ENCODE peak calls at places on chromosome 12, in four cellular contexts. J is Karpas-422, D is kidney glomerular epithelial cell, I is midbrain. R is an unnamed sample.

GRCh38 chr12:32083489-32083888 is 23.2 kb upstream of the BICD1 start:
- DNase-seq in J (no peak), D (peak; percentile 26), I (no peak), R (no peak)

GRCh38 chr12:44369967-44370366 is 506.1 kb downstream of the NELL2 start:
- DNase-seq in D (no peak), J (no peak), I (no peak), R (no peak)

GRCh38 chr12:60180298-60180697 is 584.5 kb downstream of the SLC16A7 start:
- DNase-seq in J (no peak), D (no peak), I (no peak), R (no peak)

GRCh38 chr12:129531004-129531403 is 372.8 kb downstream of the TMEM132D start:
- DNase-seq in I (no peak), J (no peak), D (peak; percentile 52), R (peak; percentile 48)

GRCh38 chr12:46523863-46524770 is 151.5 kb upstream of the SLC38A2 start:
- DNase-seq in D (peak; percentile 70), J (no peak), I (no peak), R (peak; percentile 75)

GRCh38 chr12:102298022-102298421 is 100.4 kb upstream of the PMCH start:
- DNase-seq in I (no peak), J (no peak), D (no peak), R (no peak)

GRCh38 chr12:41339784-41340183 is 151.7 kb downstream of the PDZRN4 start:
- DNase-seq in J (no peak), D (no peak), I (no peak), R (no peak)

GRCh38 chr12:63294327-63294632 is 143.3 kb upstream of the AVPR1A start:
- DNase-seq in I (no peak), D (peak; percentile 98), J (no peak), R (peak; percentile 81)

GRCh38 chr12:91007531-91008290 is 2.9 kb upstream of the EPYC start:
- DNase-seq in D (no peak), J (no peak), I (no peak), R (no peak)

GRCh38 chr12:48126953-48127630 is 7.9 kb downstream of the PFKM start:
- DNase-seq in D (no peak), J (no peak), I (no peak), R (no peak)

GRCh38 chr12:53197011-53197640 is 9.9 kb downstream of the ITGB7 start:
- DNase-seq in D (no peak), I (no peak), J (no peak), R (no peak)

GRCh38 chr12:43872396-43872795 is 36.5 kb downstream of the TMEM117 start:
- DNase-seq in J (no peak), I (no peak), D (no peak), R (no peak)

GRCh38 chr12:26177303-26177702 is 18.1 kb upstream of the SSPN start:
- DNase-seq in J (no peak), I (no peak), D (no peak), R (no peak)

GRCh38 chr12:76697849-76698248 is 66.1 kb upstream of the ZDHHC17 start:
- DNase-seq in I (no peak), D (no peak), J (no peak), R (no peak)

GRCh38 chr12:6335451-6336078 is 6.3 kb downstream of the TNFRSF1A start:
- DNase-seq in J (peak; percentile 83), I (peak; percentile 45), D (peak; percentile 75), R (no peak)